ENCODE peak calls at places on chromosomes 11 and 22, in five cellular contexts. S is sigmoid colon, V is esophagus squamous epithelium, N is psoas muscle, U is pancreas. M is an unnamed sample. For H3K4me1 and H3K36me3, the result is how much of the 10 kb centered on the place peaks cover.

GRCh38 chr11:87063982-87064381 is 26.2 kb downstream of the TMEM135 start:
- DNase-seq in N (no peak), S (no peak), U (no peak), V (no peak), M (no peak)

GRCh38 chr11:73239571-73240189 is 21.6 kb downstream of the P2RY2 start:
- DNase-seq in N (no peak), U (no peak), S (peak), V (no peak), M (no peak)

GRCh38 chr11:116499396-116500001 is 273.3 kb downstream of the BUD13 start:
- DNase-seq in S (peak), N (peak), V (no peak), U (peak), M (peak)

GRCh38 chr11:79940165-79940564 is 499.3 kb upstream of the TENM4 start:
- DNase-seq in S (no peak), V (no peak), U (no peak), N (no peak), M (no peak)

GRCh38 chr11:97965849-97966646 is 1054.7 kb upstream of the CNTN5 start:
- DNase-seq in U (no peak), N (no peak), S (no peak), V (no peak), M (no peak)

GRCh38 chr11:120581317-120581716 is 69.8 kb downstream of the GRIK4 start:
- DNase-seq in N (no peak), V (no peak), S (no peak), U (no peak), M (no peak)

GRCh38 chr11:18540207-18541009 is 13.7 kb upstream of the TSG101 start:
- DNase-seq in N (no peak), U (no peak), V (no peak), S (no peak), M (peak)

GRCh38 chr22:35070451-35071093 is 4.6 kb downstream of the ISX start:
- DNase-seq in V (no peak), S (no peak), N (no peak), U (no peak), M (peak)

GRCh38 chr11:95469268-95469667 is 238.3 kb upstream of the SESN3 start:
- DNase-seq in V (no peak), N (no peak), S (no peak), U (no peak), M (no peak)

GRCh38 chr22:20725987-20726558 is 47.8 kb upstream of the SERPIND1 start:
- DNase-seq in U (no peak), S (no peak), V (no peak), N (no peak), M (no peak)

GRCh38 chr22:19728271-19728670 is 4.9 kb downstream of the GP1BB start:
- DNase-seq in V (no peak), N (no peak), U (peak), S (no peak), M (no peak)

GRCh38 chr11:122656073-122656630 is 630 bp downstream of the UBASH3B start:
- DNase-seq in S (peak), U (peak), V (no peak), N (peak), M (peak)

GRCh38 chr22:27062857-27063256 is 405.5 kb downstream of the MIAT start:
- DNase-seq in S (no peak), N (no peak), V (no peak), U (no peak), M (no peak)

GRCh38 chr22:27372969-27373670 is 428.4 kb downstream of the MN1 start:
- DNase-seq in U (peak), S (no peak), N (no peak), V (no peak), M (peak)

GRCh38 chr11:16785520-16786128 is 47.2 kb downstream of the C11orf58 start:
- DNase-seq in U (peak), N (no peak), V (no peak), S (peak), M (peak)

GRCh38 chr11:15757299-15757698 is 599.0 kb downstream of the SOX6 start:
- DNase-seq in S (no peak), N (no peak), U (no peak), V (no peak), M (no peak)

GRCh38 chr22:45996241-45997076 is 19.5 kb upstream of the WNT7B start:
- DNase-seq in S (peak), V (no peak), N (peak), U (peak), M (no peak)
- H3K4me1 ChIP-seq in S (half or more), V (half or more), N (under half), U (under half), M (under half)

GRCh38 chr11:130916910-130917309 is 631 bp upstream of the SNX19 start:
- DNase-seq in U (no peak), S (no peak), V (no peak), N (no peak), M (no peak)
- H3K27ac ChIP-seq in U (no peak), S (peak), V (no peak), N (peak), M (peak)

DNA sequence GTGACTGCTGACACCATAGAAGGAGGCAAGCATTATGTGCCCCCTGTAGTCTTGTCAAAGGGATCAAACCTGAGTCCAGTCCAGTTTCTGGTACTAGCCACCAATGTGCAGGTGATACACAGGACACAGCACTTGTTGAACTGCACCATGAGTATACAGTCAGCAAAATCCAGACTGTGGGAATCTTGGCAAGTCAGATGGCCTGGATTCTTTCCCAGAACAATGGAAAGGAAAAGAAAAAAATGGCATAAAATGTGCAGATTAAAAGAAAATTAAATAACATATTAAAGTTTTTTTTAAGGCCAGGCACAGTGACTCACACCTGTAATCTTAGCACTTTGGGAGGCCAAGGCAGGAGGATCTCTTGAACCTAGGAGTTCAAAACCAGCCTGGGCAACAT is 16.8 kb downstream of the CRY2 start:
- DNase-seq in S (no peak), N (no peak), U (no peak), V (no peak), M (no peak)
- H3K36me3 ChIP-seq in S (half or more), N (under half), U (half or more), V (under half), M (under half)

GRCh38 chr22:37330200-37331033 is 48.1 kb downstream of the CYTH4 start:
- DNase-seq in V (no peak), U (peak), S (no peak), N (no peak), M (peak)
- H3K4me1 ChIP-seq in V (under half), U (under half), S (under half), N (under half), M (under half)

GRCh38 chr11:68683952-68684384 is 376 bp upstream of the GAL start:
- DNase-seq in N (no peak), S (peak), V (no peak), U (peak), M (no peak)

GRCh38 chr11:68685656-68686380 is 1.5 kb downstream of the GAL start:
- DNase-seq in U (no peak), N (no peak), V (no peak), S (peak), M (no peak)

GRCh38 chr11:68686486-68686885 is 2.1 kb downstream of the GAL start:
- DNase-seq in U (no peak), S (peak), N (no peak), V (no peak), M (no peak)

GRCh38 chr11:68683086-68683951 is 1.0 kb upstream of the GAL start:
- DNase-seq in V (no peak), N (no peak), S (peak), U (no peak), M (no peak)

GRCh38 chr11:68684385-68685356 is at the start of gene GAL:
- DNase-seq in N (no peak), U (no peak), V (no peak), S (peak), M (no peak)
- H3K27ac ChIP-seq in N (no peak), U (no peak), V (no peak), S (no peak), M (no peak)

GRCh38 chr11:34732831-34733230 is 111.9 kb downstream of the EHF start:
- DNase-seq in V (no peak), N (no peak), U (no peak), S (no peak), M (peak)
- H3K36me3 ChIP-seq in V (under half), N (under half), U (under half), S (under half), M (under half)

GRCh38 chr11:57917632-57918031 is 106.0 kb upstream of the OR9Q1 start:
- DNase-seq in S (no peak), V (no peak), N (no peak), U (no peak), M (no peak)
- H3K4me1 ChIP-seq in S (under half), V (under half), N (under half), U (under half), M (under half)

GRCh38 chr11:77636738-77637344 is 753 bp downstream of the CLNS1A start:
- DNase-seq in U (no peak), N (no peak), V (no peak), S (no peak), M (no peak)
- H3K27ac ChIP-seq in U (peak), N (peak), V (peak), S (peak), M (no peak)

M was measured in small intestine.